ENCODE peak calls at places on chromosomes 13 and 19, in four cellular contexts. Q, W, H and I are unnamed samples.

GRCh38 chr13:33550885-33551284 is 265.3 kb upstream of the STARD13 start:
- DNase-seq in W (no peak), Q (no peak), H (no peak), I (no peak)

GRCh38 chr13:24233351-24233901 is 72.9 kb downstream of the SPATA13 start:
- DNase-seq in W (peak; percentile 20), H (no peak), Q (no peak), I (no peak)

GRCh38 chr13:74667656-74668055 is 533.5 kb upstream of the KLF12 start:
- DNase-seq in Q (no peak), W (no peak), H (no peak), I (no peak)

GRCh38 chr13:76884571-76885202 is 1.5 kb downstream of the KCTD12 start:
- DNase-seq in Q (no peak), W (no peak), H (no peak), I (no peak)

GRCh38 chr19:1410136-1410786 is 2.9 kb downstream of the DAZAP1 start:
- DNase-seq in H (peak; percentile 52), W (no peak), Q (no peak), I (no peak)

GRCh38 chr13:24215732-24216131 is 55.2 kb downstream of the SPATA13 start:
- DNase-seq in H (no peak), Q (no peak), W (no peak), I (no peak)

GRCh38 chr13:100129605-100130004 is 40.7 kb downstream of the PCCA start:
- DNase-seq in H (no peak), W (no peak), Q (no peak), I (no peak)

GRCh38 chr19:3387645-3388589 is 21.5 kb downstream of the NFIC start:
- DNase-seq in H (no peak), W (no peak), Q (no peak), I (no peak)